ENCODE peak calls at places on chromosomes 1 and 21, in seven cellular contexts. M is stomach, U is heart left ventricle, C is fibroblast of lung, A is PC-3, P is tibial artery, W is HFF-Myc. G is an unnamed sample.

GRCh38 chr1:21966247-21967000 is 10.4 kb upstream of the CELA3B start:
- DNase-seq in W (no peak), A (peak), U (no peak), C (peak), P (no peak), M (no peak), G (peak)

GRCh38 chr21:42164064-42164789 is 54.7 kb upstream of the ABCG1 start:
- DNase-seq in P (no peak), C (no peak), M (peak), U (peak), A (peak), W (no peak), G (no peak)

GRCh38 chr1:191886977-191887376 is 271.3 kb upstream of the RGS18 start:
- DNase-seq in M (no peak), C (no peak), A (no peak), W (no peak), P (no peak), U (no peak), G (no peak)

GRCh38 chr1:56052090-56052489 is 527.3 kb downstream of the PLPP3 start:
- DNase-seq in P (no peak), C (peak), M (no peak), W (no peak), U (no peak), A (no peak), G (no peak)

GRCh38 chr1:12087797-12088314 is 24.8 kb downstream of the TNFRSF8 start:
- DNase-seq in P (no peak), U (no peak), W (no peak), M (no peak), A (no peak), C (peak), G (no peak)

GRCh38 chr1:1004780-1005697 is 5.1 kb upstream of the HES4 start:
- DNase-seq in M (peak), W (no peak), C (peak), P (no peak), A (no peak), U (peak), G (peak)

GRCh38 chr1:225896937-225897549 is 8.1 kb upstream of the LEFTY1 start:
- DNase-seq in A (peak), P (no peak), M (peak), C (peak), U (no peak), W (no peak), G (no peak)

GRCh38 chr1:210292276-210292851 is 36.3 kb upstream of the HHAT start:
- DNase-seq in M (peak), C (peak), W (peak), U (peak), A (peak), P (peak), G (peak)

GRCh38 chr1:174877208-174877673 is 122.5 kb upstream of the CACYBP start:
- DNase-seq in M (peak), W (no peak), P (no peak), U (peak), A (no peak), C (peak), G (no peak)

GRCh38 chr1:18931731-18932130 is 24.7 kb downstream of the IFFO2 start:
- DNase-seq in M (no peak), C (no peak), U (no peak), W (no peak), A (no peak), P (no peak), G (no peak)

GRCh38 chr1:93908394-93909145 is 660 bp downstream of the GCLM start:
- DNase-seq in W (no peak), U (peak), A (peak), M (peak), C (peak), P (peak), G (no peak)

GRCh38 chr1:102858695-102859094 is 249.6 kb downstream of the COL11A1 start:
- DNase-seq in C (no peak), M (no peak), A (no peak), P (no peak), W (peak), U (no peak), G (no peak)

GRCh38 chr1:191702124-191702523 is 456.1 kb upstream of the RGS18 start:
- DNase-seq in C (no peak), P (no peak), W (no peak), A (peak), U (no peak), M (no peak), G (no peak)

GRCh38 chr1:22163137-22163536 is 20.2 kb upstream of the WNT4 start:
- DNase-seq in A (no peak), P (no peak), U (no peak), M (no peak), W (no peak), C (no peak), G (no peak)

GRCh38 chr21:32593690-32594089 is 8.4 kb upstream of the TCP10L start:
- DNase-seq in P (no peak), W (no peak), A (no peak), U (no peak), C (no peak), M (no peak), G (no peak)

GRCh38 chr1:190205713-190206112 is 272.0 kb downstream of the BRINP3 start:
- DNase-seq in U (no peak), C (peak), P (no peak), W (no peak), A (peak), M (no peak), G (peak)

GRCh38 chr1:98903261-98903660 is 101.4 kb downstream of the PLPPR5 start:
- DNase-seq in C (peak), A (peak), P (no peak), U (no peak), W (peak), M (no peak), G (peak)

GRCh38 chr21:33858672-33859372 is 56.8 kb downstream of the ATP5PO start:
- DNase-seq in W (no peak), C (no peak), M (no peak), U (peak), P (no peak), A (no peak), G (no peak)

GRCh38 chr1:175887981-175888428 is 144.6 kb upstream of the TNR start:
- DNase-seq in W (peak), C (peak), P (peak), A (peak), U (peak), M (peak), G (peak)

GRCh38 chr1:222004784-222005183 is 262.9 kb upstream of the DUSP10 start:
- DNase-seq in U (no peak), M (no peak), W (no peak), C (no peak), A (no peak), P (no peak), G (no peak)

GRCh38 chr1:102174259-102174863 is 177.6 kb upstream of the OLFM3 start:
- DNase-seq in P (no peak), C (no peak), A (peak), M (no peak), U (no peak), W (no peak), G (no peak)

GRCh38 chr1:98086796-98087195 is 166.0 kb upstream of the DPYD start:
- DNase-seq in W (peak), A (peak), M (no peak), P (no peak), C (peak), U (no peak), G (peak)

GRCh38 chr1:184866991-184867788 is 107.1 kb downstream of the NIBAN1 start:
- DNase-seq in A (peak), C (peak), U (no peak), P (no peak), M (no peak), W (no peak), G (peak)
- H3K4me3 ChIP-seq in A (no peak), C (no peak), U (no peak), P (no peak), M (no peak), W (no peak), G (no peak)

DNA sequence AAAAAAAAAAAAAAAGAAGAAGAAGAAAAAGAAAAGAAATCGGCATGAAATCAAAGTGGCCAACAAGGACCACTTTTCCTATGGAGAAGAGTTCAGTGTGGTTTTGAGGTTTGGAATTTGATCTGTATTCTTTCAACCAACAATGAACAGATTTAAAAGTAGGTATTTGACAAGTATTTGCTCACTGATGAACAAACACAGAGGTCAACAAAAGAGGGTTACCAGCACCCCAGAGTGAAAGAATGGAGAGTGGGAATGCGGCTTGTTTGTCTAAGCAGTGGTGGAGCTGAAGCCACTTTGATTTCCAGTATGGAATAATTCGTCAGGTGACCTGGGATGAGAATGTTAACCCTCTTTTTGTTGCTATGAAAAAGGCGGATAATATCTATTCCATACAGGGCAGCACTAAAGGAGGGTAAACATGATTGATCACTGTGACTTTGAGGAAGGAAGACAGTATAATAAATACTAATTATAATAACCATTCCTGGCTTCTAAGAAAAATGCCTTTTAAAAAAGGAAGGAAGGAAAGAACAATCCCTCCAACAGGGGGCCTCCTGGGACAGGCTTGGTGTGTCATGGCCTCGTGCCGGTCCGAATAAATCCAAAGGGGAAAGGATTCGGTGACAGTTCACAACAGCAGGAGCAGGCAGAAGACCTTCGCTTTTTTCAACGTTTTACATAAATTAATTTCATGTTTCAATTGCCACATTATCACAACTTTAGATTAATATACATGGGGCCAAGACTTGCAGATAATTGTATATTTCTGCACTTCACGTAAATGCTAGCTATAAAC is 37.2 kb upstream of the SIM2 start:
- DNase-seq in A (peak), M (peak), W (no peak), P (no peak), U (peak), C (peak), G (peak)
- TF ChIP-seq CTCF in A (peak), M (peak), W (peak), P (no peak), U (peak), C (peak), G (peak)

GRCh38 chr1:200157718-200158117 is 130.2 kb downstream of the NR5A2 start:
- DNase-seq in P (no peak), M (no peak), C (no peak), U (no peak), A (no peak), W (no peak), G (no peak)
- H3K4me3 ChIP-seq in P (no peak), M (no peak), C (no peak), U (no peak), A (no peak), W (no peak), G (no peak)

GRCh38 chr1:26862781-26863676 is at the start of gene SFN:
- DNase-seq in A (peak), W (no peak), U (no peak), P (no peak), M (peak), C (no peak), G (no peak)
- TF ChIP-seq CTCF in A (peak), W (peak), U (no peak), P (no peak), M (peak), C (no peak), G (peak)

GRCh38 chr1:167430134-167430848 is 88.0 kb downstream of the CD247 start:
- DNase-seq in W (no peak), P (no peak), M (no peak), U (no peak), A (no peak), C (no peak), G (no peak)
- H3K4me3 ChIP-seq in W (no peak), P (no peak), M (no peak), U (no peak), A (no peak), C (no peak), G (no peak)

GRCh38 chr1:204580862-204581261 is 64.7 kb downstream of the MDM4 start:
- DNase-seq in W (no peak), A (no peak), P (no peak), M (no peak), C (no peak), U (no peak), G (no peak)
- TF ChIP-seq CTCF in W (no peak), A (no peak), P (no peak), M (no peak), C (no peak), U (no peak), G (no peak)